ENCODE peak calls at places on chromosomes 1 and 21, in seven cellular contexts. R is esophagus muscularis mucosa; H is glutamatergic neuron; X is naive thymus-derived CD4-positive, alpha-beta T cell; O is stimulated activated CD8-positive, alpha-beta memory T cell treated with anti-CD3 and anti-CD28 coated beads, Interleukin-2, amount 100 ng/mL, for 1 hour; M is progenitor cell of endocrine pancreas; A is HFFc6. T is an unnamed sample.

GRCh38 chr21:26412831-26413329 is 160.2 kb downstream of the CYYR1 start:
- DNase-seq in R (no peak), H (no peak), X (no peak), O (no peak), M (no peak), A (no peak), T (no peak)

GRCh38 chr1:47921935-47922415 is 75.2 kb downstream of the TRABD2B start:
- DNase-seq in R (no peak), H (no peak), X (no peak), O (no peak), M (no peak), A (no peak), T (no peak)

GRCh38 chr1:238252033-238252802 is 361.5 kb upstream of the ZP4 start:
- DNase-seq in R (no peak), H (peak), X (no peak), O (no peak), M (peak), A (peak), T (no peak)

GRCh38 chr1:173970252-173970651 is 51.9 kb downstream of the RC3H1 start:
- DNase-seq in R (no peak), H (no peak), X (no peak), O (no peak), M (no peak), A (no peak), T (no peak)

GRCh38 chr1:234589854-234590620 is 19.9 kb downstream of the IRF2BP2 start:
- DNase-seq in R (peak), H (no peak), X (no peak), O (no peak), M (no peak), A (no peak), T (no peak)

GRCh38 chr21:37917612-37918011 is 1.4 kb upstream of the KCNJ6 start:
- DNase-seq in R (no peak), H (no peak), X (no peak), O (no peak), M (no peak), A (peak), T (no peak)

GRCh38 chr21:35743571-35743970 is 316.8 kb downstream of the SETD4 start:
- DNase-seq in R (no peak), H (no peak), X (no peak), O (no peak), M (no peak), A (peak), T (no peak)

GRCh38 chr21:36436829-36437744 is 42.8 kb downstream of the CLDN14 start:
- DNase-seq in R (no peak), H (peak), X (no peak), O (no peak), M (no peak), A (no peak), T (no peak)

GRCh38 chr1:59107916-59108315 is 189.0 kb upstream of the FGGY start:
- DNase-seq in R (no peak), H (peak), X (no peak), O (no peak), M (no peak), A (no peak), T (no peak)

GRCh38 chr1:78658901-78659300 is 9.3 kb downstream of the IFI44 start:
- DNase-seq in R (no peak), H (no peak), X (no peak), O (no peak), M (no peak), A (no peak), T (no peak)

GRCh38 chr1:243291287-243291686 is 35.4 kb downstream of the SDCCAG8 start:
- DNase-seq in R (no peak), H (no peak), X (no peak), O (no peak), M (no peak), A (no peak), T (no peak)

GRCh38 chr1:27109103-27109822 is 45.7 kb downstream of the SLC9A1 start:
- DNase-seq in R (no peak), H (peak), X (no peak), O (no peak), M (no peak), A (peak), T (no peak)

GRCh38 chr1:147676306-147677085 is 6.2 kb upstream of the ACP6 start:
- DNase-seq in R (no peak), H (no peak), X (no peak), O (no peak), M (no peak), A (peak), T (no peak)

GRCh38 chr1:12665511-12665910 is 21.6 kb downstream of the AADACL4 start:
- DNase-seq in R (no peak), H (no peak), X (no peak), O (no peak), M (no peak), A (no peak), T (no peak)

GRCh38 chr1:25664357-25664796 is 47.8 kb downstream of the MAN1C1 start:
- DNase-seq in R (no peak), H (no peak), X (no peak), O (no peak), M (no peak), A (no peak), T (no peak)

GRCh38 chr1:150981177-150981804 is 801 bp upstream of the ANXA9 start:
- DNase-seq in R (no peak), H (peak), X (no peak), O (no peak), M (no peak), A (no peak), T (peak)

GRCh38 chr1:1181129-1181937 is 7.7 kb downstream of the TTLL10 start:
- DNase-seq in R (no peak), H (no peak), X (no peak), O (no peak), M (no peak), A (no peak), T (peak)

GRCh38 chr1:64898107-64898861 is 68.1 kb downstream of the JAK1 start:
- DNase-seq in R (peak), H (no peak), X (no peak), O (no peak), M (no peak), A (peak), T (peak)

GRCh38 chr1:168042362-168042761 is 94.4 kb downstream of the GPR161 start:
- DNase-seq in R (no peak), H (no peak), X (no peak), O (no peak), M (no peak), A (no peak), T (no peak)

GRCh38 chr21:19540287-19540686 is 1136.7 kb upstream of the TMPRSS15 start:
- DNase-seq in R (no peak), H (no peak), X (no peak), O (no peak), M (no peak), A (no peak), T (no peak)

GRCh38 chr21:45217010-45217409 is 70.7 kb downstream of the POFUT2 start:
- DNase-seq in R (no peak), H (no peak), X (no peak), O (no peak), M (no peak), A (no peak), T (no peak)

GRCh38 chr1:94971491-94971924 is 44.6 kb upstream of the CNN3 start:
- DNase-seq in R (no peak), H (no peak), X (no peak), O (no peak), M (no peak), A (peak), T (no peak)

GRCh38 chr21:15839026-15839425 is 109.2 kb downstream of the USP25 start:
- DNase-seq in R (no peak), H (no peak), X (no peak), O (no peak), M (no peak), A (no peak), T (no peak)